ENCODE peak calls at places on chromosome 16, in seven cellular contexts. X is AG04450, R is endodermal cell, N is esophagus muscularis mucosa, Q is kidney, W is A549, I is left ventricle myocardium inferior. F is an unnamed sample.

GRCh38 chr16:11395008-11395948 is 50.0 kb downstream of the RMI2 start:
- DNase-seq in X (no peak), N (no peak), R (peak), W (no peak), I (no peak), Q (peak), F (no peak)

GRCh38 chr16:50297301-50298074 is 31.1 kb downstream of the ADCY7 start:
- DNase-seq in Q (peak), I (no peak), X (no peak), R (peak), N (no peak), W (no peak), F (no peak)

GRCh38 chr16:84893849-84894599 is 74.2 kb downstream of the CRISPLD2 start:
- DNase-seq in W (no peak), Q (no peak), R (no peak), N (no peak), X (no peak), I (no peak), F (no peak)

GRCh38 chr16:86789621-86790051 is 211.3 kb downstream of the FOXL1 start:
- DNase-seq in W (no peak), X (peak), I (no peak), Q (no peak), N (no peak), R (no peak), F (no peak)

GRCh38 chr16:67882374-67883145 is 2.1 kb upstream of the NRN1L start:
- DNase-seq in N (no peak), W (no peak), R (no peak), I (peak), X (no peak), Q (no peak), F (no peak)

GRCh38 chr16:75281826-75282225 is 30.4 kb upstream of the BCAR1 start:
- DNase-seq in X (no peak), Q (no peak), N (no peak), I (no peak), R (no peak), W (no peak), F (no peak)

GRCh38 chr16:69241911-69242310 is 54.9 kb downstream of the SNTB2 start:
- DNase-seq in N (no peak), Q (no peak), R (no peak), W (no peak), X (peak), I (no peak), F (no peak)

GRCh38 chr16:69036399-69037091 is 68.9 kb upstream of the HAS3 start:
- DNase-seq in X (no peak), Q (no peak), N (no peak), I (no peak), R (no peak), W (no peak), F (no peak)

GRCh38 chr16:22004321-22004720 is 3.4 kb upstream of the PDZD9 start:
- DNase-seq in X (no peak), W (no peak), N (no peak), R (no peak), I (no peak), Q (no peak), F (no peak)

GRCh38 chr16:22195695-22196558 is 10.2 kb upstream of the EEF2K start:
- DNase-seq in W (peak), X (peak), Q (peak), R (peak), I (peak), N (peak), F (peak)

GRCh38 chr16:54054237-54054780 is 232.3 kb downstream of the IRX3 start:
- DNase-seq in N (no peak), W (no peak), R (no peak), Q (no peak), I (no peak), X (no peak), F (no peak)

GRCh38 chr16:3835089-3835602 is 45.4 kb downstream of the CREBBP start:
- DNase-seq in I (no peak), N (no peak), X (no peak), W (no peak), Q (no peak), R (no peak), F (no peak)

GRCh38 chr16:7086842-7087616 is 245.6 kb upstream of the RBFOX1 start:
- DNase-seq in R (peak), Q (peak), I (peak), N (no peak), W (no peak), X (no peak), F (peak)

GRCh38 chr16:17743578-17743977 is 272.8 kb upstream of the XYLT1 start:
- DNase-seq in R (peak), W (no peak), X (no peak), I (no peak), N (no peak), Q (no peak), F (no peak)

GRCh38 chr16:47388705-47389104 is 72.2 kb downstream of the ITFG1 start:
- DNase-seq in Q (no peak), X (no peak), N (no peak), W (no peak), R (no peak), I (no peak), F (no peak)

GRCh38 chr16:27449434-27450188 is 47.6 kb downstream of the IL21R start:
- DNase-seq in W (no peak), N (no peak), R (no peak), X (no peak), Q (no peak), I (no peak), F (no peak)

GRCh38 chr16:68473358-68474064 is 25.2 kb upstream of the SMPD3 start:
- DNase-seq in R (no peak), I (no peak), X (no peak), N (no peak), W (no peak), Q (no peak), F (peak)

GRCh38 chr16:11877374-11877773 is 26.0 kb upstream of the RSL1D1 start:
- DNase-seq in Q (no peak), X (no peak), N (no peak), R (no peak), W (no peak), I (no peak), F (no peak)

GRCh38 chr16:371729-372521 is 1.6 kb upstream of the MRPL28 start:
- DNase-seq in Q (peak), N (no peak), I (no peak), X (no peak), R (no peak), W (no peak), F (no peak)

GRCh38 chr16:81932668-81933067 is 78.6 kb downstream of the SDR42E1 start:
- DNase-seq in I (no peak), N (no peak), X (no peak), Q (no peak), R (no peak), W (no peak), F (no peak)

GRCh38 chr16:5206331-5206990 is 108.9 kb upstream of the EEF2KMT start:
- DNase-seq in W (no peak), X (no peak), N (no peak), I (no peak), R (no peak), Q (no peak), F (no peak)

GRCh38 chr16:59210955-59211541 is 476.9 kb upstream of the GOT2 start:
- DNase-seq in R (peak), W (peak), I (no peak), N (no peak), X (no peak), Q (no peak), F (peak)

GRCh38 chr16:87339086-87339723 is 22.0 kb upstream of the C16orf95 start:
- DNase-seq in X (no peak), N (no peak), I (no peak), Q (no peak), W (no peak), R (no peak), F (no peak)

GRCh38 chr16:47779201-47780016 is 318.3 kb downstream of the PHKB start:
- DNase-seq in N (no peak), X (no peak), I (no peak), R (no peak), Q (peak), W (no peak), F (no peak)

GRCh38 chr16:56744996-56745640 is 15.2 kb downstream of the NUP93 start:
- DNase-seq in Q (no peak), I (no peak), R (peak), X (no peak), W (no peak), N (no peak), F (no peak)

GRCh38 chr16:50303041-50303604 is 36.8 kb downstream of the ADCY7 start:
- DNase-seq in X (no peak), R (peak), W (no peak), Q (peak), I (no peak), N (no peak), F (no peak)

GRCh38 chr16:27746076-27746855 is 196.3 kb downstream of the KATNIP start:
- DNase-seq in W (no peak), I (no peak), R (no peak), Q (peak), N (no peak), X (no peak), F (no peak)

GRCh38 chr16:16047761-16048160 is 98.3 kb downstream of the ABCC1 start:
- DNase-seq in I (no peak), Q (no peak), R (no peak), N (no peak), W (no peak), X (no peak), F (no peak)

GRCh38 chr16:86772671-86773338 is 194.5 kb downstream of the FOXL1 start:
- DNase-seq in R (no peak), I (no peak), N (no peak), X (peak), W (no peak), Q (no peak), F (no peak)

GRCh38 chr16:47366228-47366627 is 94.6 kb downstream of the ITFG1 start:
- DNase-seq in R (no peak), Q (no peak), N (no peak), X (no peak), I (no peak), W (no peak), F (no peak)

GRCh38 chr16:81410643-81411235 is 33.9 kb upstream of the CMIP start:
- DNase-seq in I (no peak), X (no peak), W (no peak), N (no peak), R (peak), Q (no peak), F (no peak)

GRCh38 chr16:68629315-68629900 is 15.7 kb upstream of the CDH3 start:
- DNase-seq in W (no peak), N (no peak), Q (no peak), I (no peak), R (peak), X (no peak), F (no peak)

GRCh38 chr16:119835-120234 is 18.6 kb downstream of the NPRL3 start:
- DNase-seq in R (no peak), I (no peak), Q (no peak), W (no peak), X (no peak), N (no peak), F (no peak)

GRCh38 chr16:29698042-29698441 is 19.1 kb downstream of the QPRT start:
- DNase-seq in X (no peak), Q (peak), R (no peak), N (no peak), I (no peak), W (no peak), F (no peak)

GRCh38 chr16:30027588-30028437 is 3.3 kb downstream of the TLCD3B start:
- DNase-seq in N (no peak), X (no peak), W (no peak), R (no peak), Q (no peak), I (no peak), F (no peak)

GRCh38 chr16:86566601-86566965 is at the start of gene FOXC2:
- DNase-seq in N (no peak), I (peak), R (peak), W (peak), X (peak), Q (peak), F (peak)

GRCh38 chr16:19410435-19411153 is 7.1 kb upstream of the TMC5 start:
- DNase-seq in X (no peak), R (peak), N (no peak), Q (no peak), W (peak), I (no peak), F (peak)
- TF ChIP-seq CTCF in X (no peak), R (peak), N (no peak), Q (no peak), W (peak), I (no peak), F (no peak)

GRCh38 chr16:25735645-25736044 is 43.9 kb downstream of the HS3ST4 start:
- DNase-seq in R (no peak), I (no peak), N (no peak), Q (no peak), X (no peak), W (no peak), F (no peak)
- TF ChIP-seq CTCF in R (peak), I (no peak), N (no peak), Q (no peak), X (no peak), W (no peak), F (no peak)

GRCh38 chr16:8936421-8936820 is 27.3 kb downstream of the USP7 start:
- DNase-seq in I (no peak), X (no peak), R (peak), N (no peak), Q (no peak), W (peak), F (peak)

GRCh38 chr16:8937803-8938202 is 25.9 kb downstream of the USP7 start:
- DNase-seq in X (no peak), R (no peak), W (no peak), N (no peak), I (no peak), Q (no peak), F (no peak)

GRCh38 chr16:8934601-8935000 is 29.1 kb downstream of the USP7 start:
- DNase-seq in N (no peak), X (no peak), I (no peak), R (no peak), Q (no peak), W (no peak), F (no peak)

GRCh38 chr16:8931864-8932263 is 31.8 kb downstream of the USP7 start:
- DNase-seq in W (no peak), R (peak), X (peak), Q (no peak), N (no peak), I (peak), F (peak)

GRCh38 chr16:8935989-8936388 is 27.7 kb downstream of the USP7 start:
- DNase-seq in R (peak), Q (no peak), I (no peak), N (no peak), W (no peak), X (no peak), F (peak)
- TF ChIP-seq CTCF in R (peak), Q (peak), I (no peak), N (no peak), W (no peak), X (no peak), F (peak)

DNA sequence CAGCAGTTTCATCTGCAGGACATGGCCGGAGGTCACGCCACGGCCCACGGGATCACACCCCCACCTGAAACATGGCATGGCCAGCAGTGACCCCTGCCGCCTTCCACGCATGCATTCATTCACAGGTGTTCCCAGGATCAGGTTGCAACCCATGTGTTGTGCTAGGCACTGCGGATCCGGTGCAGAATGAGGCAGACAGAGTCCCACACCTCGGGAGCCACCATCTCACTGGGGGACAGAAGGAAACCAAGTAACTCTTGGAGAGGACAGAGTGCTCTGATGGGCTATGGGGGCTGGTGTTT is 4.3 kb upstream of the MSRB1 start:
- DNase-seq in R (no peak), X (no peak), N (no peak), I (no peak), W (no peak), Q (no peak), F (no peak)
- TF ChIP-seq CTCF in R (no peak), X (no peak), N (no peak), I (no peak), W (no peak), Q (no peak), F (no peak)

DNA sequence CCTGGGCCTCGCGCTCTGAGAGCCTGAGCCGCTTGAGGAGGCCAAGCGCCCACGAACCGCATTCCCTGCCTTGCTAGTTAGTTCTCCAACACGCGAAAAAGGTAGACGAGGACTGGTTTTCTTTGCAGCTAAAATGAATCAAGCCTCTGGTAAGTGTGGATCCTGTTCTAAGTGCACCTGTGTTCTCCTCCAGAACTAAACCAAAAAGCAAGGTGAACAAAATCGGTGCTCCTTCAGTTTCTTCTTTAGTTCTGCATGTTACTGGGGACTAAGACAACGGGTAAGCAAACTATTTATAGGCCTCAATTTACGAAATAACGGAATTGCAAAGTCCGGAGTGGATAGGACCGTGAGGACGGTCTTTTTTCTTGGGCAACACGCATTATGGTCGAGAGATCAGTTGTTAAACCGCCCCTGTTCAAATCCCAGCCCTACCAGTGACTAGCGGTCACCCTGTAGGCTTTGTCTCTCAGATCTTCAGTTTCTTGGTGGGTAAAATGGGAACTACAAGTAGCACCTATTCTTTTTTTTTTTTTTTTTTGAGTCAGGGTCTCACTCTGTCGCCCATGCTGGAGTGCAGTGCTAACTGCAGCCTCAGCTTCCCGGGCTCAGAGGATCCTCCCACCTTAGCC is 993 bp upstream of the ANKRD11 start:
- DNase-seq in Q (no peak), I (no peak), X (no peak), N (no peak), R (peak), W (peak), F (no peak)
- TF ChIP-seq CTCF in Q (no peak), I (peak), X (peak), N (no peak), R (peak), W (no peak), F (peak)

GRCh38 chr16:66728117-66728787 is 23.2 kb downstream of the DYNC1LI2 start:
- DNase-seq in I (no peak), Q (no peak), R (no peak), N (no peak), X (no peak), W (peak), F (no peak)
- TF ChIP-seq CTCF in I (peak), Q (peak), R (peak), N (peak), X (peak), W (peak), F (peak)